ENCODE peak calls at places on chromosomes 2 and 18, in six cellular contexts. T, I, G, M, H and U are unnamed samples.

GRCh38 chr2:220393717-220394116 is 766.3 kb downstream of the SLC4A3 start:
- DNase-seq in T (no peak), I (no peak), G (no peak), M (no peak), H (no peak), U (no peak)

GRCh38 chr2:50490991-50491390 is 540.9 kb downstream of the NRXN1 start:
- DNase-seq in T (no peak), I (no peak), G (no peak), M (no peak), H (no peak), U (no peak)

GRCh38 chr2:121768143-121768755 is 12.8 kb downstream of the TSN start:
- DNase-seq in T (no peak), I (no peak), G (no peak), M (no peak), H (no peak), U (no peak)

GRCh38 chr18:63808125-63808524 is 32.9 kb downstream of the SERPINB7 start:
- DNase-seq in T (no peak), I (no peak), G (no peak), M (no peak), H (no peak), U (no peak)

GRCh38 chr2:241179894-241180293 is 8.6 kb upstream of the ANO7 start:
- DNase-seq in T (no peak), I (no peak), G (no peak), M (no peak), H (no peak), U (no peak)

GRCh38 chr2:37471994-37472393 is 127.6 kb downstream of the QPCT start:
- DNase-seq in T (no peak), I (no peak), G (no peak), M (no peak), H (no peak), U (no peak)

GRCh38 chr2:118815314-118815713 is 32.1 kb downstream of the EN1 start:
- DNase-seq in T (no peak), I (no peak), G (no peak), M (no peak), H (no peak), U (no peak)

GRCh38 chr18:52716926-52717325 is 376.9 kb downstream of the DCC start:
- DNase-seq in T (peak; percentile 17), I (no peak), G (no peak), M (peak; percentile 17), H (no peak), U (no peak)

GRCh38 chr2:127670055-127670956 is 5.0 kb downstream of the LIMS2 start:
- DNase-seq in T (no peak), I (no peak), G (no peak), M (no peak), H (no peak), U (peak; percentile 7)

GRCh38 chr2:104434363-104434792 is 419.5 kb upstream of the POU3F3 start:
- DNase-seq in T (peak; percentile 9), I (no peak), G (no peak), M (no peak), H (no peak), U (no peak)

GRCh38 chr2:164808776-164809175 is 32.8 kb downstream of the COBLL1 start:
- DNase-seq in T (no peak), I (no peak), G (no peak), M (no peak), H (no peak), U (no peak)

GRCh38 chr2:54329482-54330225 is 73.6 kb upstream of the TSPYL6 start:
- DNase-seq in T (no peak), I (no peak), G (no peak), M (no peak), H (no peak), U (no peak)

GRCh38 chr18:23540867-23541266 is 37.6 kb downstream of the RMC1 start:
- DNase-seq in T (no peak), I (no peak), G (no peak), M (no peak), H (no peak), U (no peak)

GRCh38 chr2:4219121-4219520 is 515.7 kb downstream of the DCDC2C start:
- DNase-seq in T (no peak), I (no peak), G (no peak), M (no peak), H (no peak), U (no peak)

GRCh38 chr2:12057436-12058166 is 311.2 kb downstream of the LPIN1 start:
- DNase-seq in T (no peak), I (no peak), G (no peak), M (no peak), H (peak; percentile 22), U (peak; percentile 76)

GRCh38 chr2:128628206-128628605 is 309.5 kb upstream of the HS6ST1 start:
- DNase-seq in T (no peak), I (no peak), G (no peak), M (peak; percentile 64), H (no peak), U (no peak)

GRCh38 chr18:55510809-55511208 is 77.2 kb downstream of the TCF4 start:
- DNase-seq in T (no peak), I (no peak), G (no peak), M (no peak), H (no peak), U (no peak)

GRCh38 chr18:12534820-12535219 is 123.1 kb downstream of the SPIRE1 start:
- DNase-seq in T (no peak), I (no peak), G (no peak), M (no peak), H (no peak), U (no peak)

GRCh38 chr18:12532661-12533060 is 124.9 kb downstream of the PRELID3A start:
- DNase-seq in T (no peak), I (no peak), G (no peak), M (no peak), H (no peak), U (no peak)

GRCh38 chr18:12531747-12532146 is 124.0 kb downstream of the PRELID3A start:
- DNase-seq in T (no peak), I (no peak), G (no peak), M (no peak), H (no peak), U (no peak)
- TF ChIP-seq CTCF in T (no peak), I (no peak), G (peak; percentile 8), M (no peak), H (no peak), U (no peak)

DNA sequence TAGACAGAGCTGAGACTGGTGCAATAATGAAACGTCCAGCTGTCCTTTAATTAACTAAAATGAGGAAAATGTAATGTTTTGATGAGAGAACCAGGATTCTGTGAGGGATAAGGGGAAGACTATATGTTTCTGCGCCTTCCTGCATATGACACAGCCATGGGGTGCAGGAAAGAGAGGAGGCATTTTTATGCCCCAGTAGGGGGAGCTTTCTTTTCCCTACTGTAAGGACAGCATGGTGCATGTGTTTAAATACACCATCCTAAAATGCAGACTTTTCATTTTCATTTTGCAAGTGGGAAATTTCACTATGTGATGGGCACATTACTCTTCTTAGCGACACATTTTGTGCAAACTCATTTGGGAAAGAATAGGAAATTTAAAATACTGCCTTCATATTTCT is 446.1 kb downstream of the ARHGAP15 start:
- DNase-seq in T (no peak), I (no peak), G (no peak), M (no peak), H (no peak), U (no peak)
- TF ChIP-seq CTCF in T (no peak), I (peak; percentile 54), G (peak; percentile 32), M (peak; percentile 54), H (peak; percentile 34), U (no peak)

GRCh38 chr2:95277246-95277906 is 3.1 kb downstream of the PROM2 start:
- DNase-seq in T (peak; percentile 77), I (no peak), G (no peak), M (no peak), H (peak; percentile 5), U (no peak)
- TF ChIP-seq CTCF in T (no peak), I (peak; percentile 72), G (no peak), M (no peak), H (no peak), U (no peak)

GRCh38 chr2:173881466-173881865 is 83.7 kb downstream of the SP3 start:
- DNase-seq in T (no peak), I (no peak), G (no peak), M (peak; percentile 70), H (no peak), U (no peak)

GRCh38 chr2:173876833-173877413 is 88.2 kb downstream of the SP3 start:
- DNase-seq in T (no peak), I (no peak), G (no peak), M (no peak), H (no peak), U (no peak)

GRCh38 chr2:173881886-173882285 is 83.3 kb downstream of the SP3 start:
- DNase-seq in T (no peak), I (no peak), G (no peak), M (no peak), H (no peak), U (no peak)

GRCh38 chr2:173884403-173884802 is 80.8 kb downstream of the SP3 start:
- DNase-seq in T (peak; percentile 69), I (no peak), G (no peak), M (peak; percentile 12), H (peak; percentile 55), U (no peak)

GRCh38 chr2:173880561-173880960 is 84.6 kb downstream of the SP3 start:
- DNase-seq in T (no peak), I (no peak), G (no peak), M (no peak), H (no peak), U (no peak)
- TF ChIP-seq CTCF in T (no peak), I (no peak), G (no peak), M (no peak), H (no peak), U (no peak)

GRCh38 chr2:75464348-75464946 is 96.3 kb downstream of the EVA1A start:
- DNase-seq in T (peak; percentile 24), I (no peak), G (no peak), M (no peak), H (no peak), U (no peak)
- TF ChIP-seq CTCF in T (peak; percentile 71), I (peak; percentile 64), G (peak; percentile 82), M (peak; percentile 60), H (peak; percentile 73), U (no peak)

GRCh38 chr18:25210622-25211021 is 141.3 kb downstream of the ZNF521 start:
- DNase-seq in T (no peak), I (no peak), G (no peak), M (no peak), H (no peak), U (no peak)
- TF ChIP-seq CTCF in T (no peak), I (no peak), G (no peak), M (no peak), H (no peak), U (no peak)

DNA sequence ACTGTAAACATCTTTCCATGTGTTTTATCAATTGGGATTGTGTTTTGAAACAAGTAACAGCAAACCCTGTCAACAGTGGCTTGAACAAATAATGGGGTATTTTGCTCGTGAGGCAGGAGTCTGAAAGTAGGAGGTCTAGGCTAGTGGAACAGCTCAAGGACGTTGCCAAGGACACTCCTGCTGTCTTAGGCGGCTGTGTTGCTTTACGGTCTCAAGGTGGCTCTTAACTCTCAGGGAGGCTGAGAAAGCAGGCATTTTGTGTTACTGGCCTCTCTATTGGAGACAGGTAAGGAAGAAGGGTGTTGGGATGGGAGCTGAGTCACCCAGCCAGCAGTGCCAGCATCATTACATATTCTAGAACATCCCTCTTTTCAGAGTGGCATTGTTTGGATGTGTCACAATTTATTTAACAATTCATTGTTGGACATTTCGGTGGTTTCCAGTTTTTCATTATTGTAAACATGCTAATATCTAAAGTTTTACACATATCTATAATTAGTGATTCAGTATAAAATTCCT is 30.9 kb upstream of the TMEM214 start:
- DNase-seq in T (no peak), I (no peak), G (no peak), M (no peak), H (no peak), U (no peak)
- TF ChIP-seq CTCF in T (no peak), I (no peak), G (no peak), M (no peak), H (no peak), U (no peak)

GRCh38 chr2:233098615-233099014 is 38.5 kb downstream of the INPP5D start:
- DNase-seq in T (peak; percentile 55), I (no peak), G (no peak), M (no peak), H (no peak), U (no peak)
- TF ChIP-seq CTCF in T (peak; percentile 25), I (no peak), G (peak; percentile 13), M (no peak), H (peak; percentile 53), U (no peak)